ENCODE peak calls at places on chromosomes 5 and 9, in eight cellular contexts. G is amygdala, D is astrocyte, M is psoas muscle, E is M059J, I is NCI-H1417, H is pons, Y is nucleus accumbens. Z is an unnamed sample.

GRCh38 chr9:23774266-23774665 is 51.8 kb downstream of the ELAVL2 start:
- DNase-seq in G (no peak), I (no peak), D (peak), H (no peak), Y (no peak), E (peak), M (no peak), Z (no peak)

GRCh38 chr5:132850066-132850465 is 16.2 kb downstream of the GDF9 start:
- DNase-seq in M (no peak), D (peak), E (peak), Y (no peak), G (no peak), H (no peak), I (no peak), Z (no peak)

GRCh38 chr5:157288405-157289163 is 22.7 kb downstream of the CYFIP2 start:
- DNase-seq in H (no peak), E (no peak), Y (no peak), I (no peak), G (no peak), D (no peak), M (no peak), Z (no peak)

GRCh38 chr9:91803143-91803940 is 146.7 kb downstream of the ROR2 start:
- DNase-seq in D (peak), Y (no peak), H (no peak), G (no peak), E (peak), I (no peak), M (no peak), Z (no peak)

GRCh38 chr9:126661521-126662251 is 48.0 kb downstream of the LMX1B start:
- DNase-seq in E (peak), D (no peak), M (no peak), H (no peak), Y (no peak), G (no peak), I (peak), Z (no peak)

GRCh38 chr5:125756456-125756855 is 666.8 kb upstream of the GRAMD2B start:
- DNase-seq in D (no peak), H (no peak), E (no peak), M (no peak), G (no peak), I (no peak), Y (no peak), Z (no peak)

GRCh38 chr9:130759738-130760137 is 66.2 kb downstream of the EXOSC2 start:
- DNase-seq in H (no peak), I (no peak), E (no peak), Y (no peak), M (no peak), G (no peak), D (no peak), Z (no peak)

GRCh38 chr5:62692946-62693713 is 114.5 kb downstream of the LRRC70 start:
- DNase-seq in G (no peak), I (peak), E (no peak), D (no peak), H (no peak), Y (no peak), M (no peak), Z (no peak)

GRCh38 chr5:172641359-172642045 is 439 bp downstream of the NEURL1B start:
- DNase-seq in D (no peak), E (no peak), M (peak), H (no peak), Y (no peak), G (peak), I (no peak), Z (no peak)

GRCh38 chr9:108889649-108890067 is 27.6 kb downstream of the ACTL7A start:
- DNase-seq in M (no peak), Y (no peak), D (peak), H (no peak), I (no peak), G (no peak), E (peak), Z (peak)

GRCh38 chr9:131625388-131625787 is 80.1 kb downstream of the PRRT1B start:
- DNase-seq in Y (no peak), H (no peak), E (no peak), G (no peak), I (no peak), M (no peak), D (no peak), Z (no peak)

GRCh38 chr5:31645420-31646081 is 6.6 kb downstream of the PDZD2 start:
- DNase-seq in E (no peak), G (no peak), I (no peak), Y (no peak), D (no peak), H (no peak), M (no peak), Z (no peak)

GRCh38 chr9:87270241-87271234 is 227.1 kb upstream of the DAPK1 start:
- DNase-seq in Y (no peak), H (no peak), M (no peak), E (peak), G (no peak), I (no peak), D (peak), Z (peak)

GRCh38 chr5:89073045-89073444 is 190.1 kb upstream of the MEF2C start:
- DNase-seq in D (no peak), E (no peak), Y (no peak), M (no peak), H (no peak), G (no peak), I (no peak), Z (no peak)

GRCh38 chr9:70921126-70921525 is 200.3 kb downstream of the TRPM3 start:
- DNase-seq in H (no peak), E (peak), I (no peak), D (peak), G (no peak), M (no peak), Y (no peak), Z (no peak)

GRCh38 chr5:154205441-154206117 is 15.0 kb downstream of the GALNT10 start:
- DNase-seq in M (no peak), Y (no peak), I (no peak), E (peak), D (peak), G (no peak), H (no peak), Z (no peak)

GRCh38 chr5:3118321-3118720 is 366.8 kb upstream of the IRX2 start:
- DNase-seq in E (no peak), D (no peak), H (no peak), G (no peak), I (peak), M (no peak), Y (no peak), Z (peak)

GRCh38 chr9:111287127-111287526 is 42.9 kb downstream of the OR2K2 start:
- DNase-seq in D (peak), E (peak), Y (no peak), G (no peak), M (no peak), I (no peak), H (no peak), Z (no peak)

GRCh38 chr5:16737620-16738364 is 121.0 kb upstream of the RETREG1 start:
- DNase-seq in H (no peak), E (no peak), D (no peak), G (no peak), M (no peak), I (no peak), Y (no peak), Z (no peak)

GRCh38 chr9:113572076-113572861 is 108.7 kb downstream of the RGS3 start:
- DNase-seq in I (no peak), E (no peak), D (no peak), H (no peak), G (no peak), M (peak), Y (no peak), Z (no peak)

GRCh38 chr5:81232449-81233079 is 558 bp upstream of the CKMT2 start:
- DNase-seq in Y (no peak), H (peak), E (no peak), M (peak), G (no peak), I (no peak), D (no peak), Z (peak)

GRCh38 chr5:6029811-6030271 is 348.5 kb downstream of the MED10 start:
- DNase-seq in M (no peak), I (no peak), E (no peak), Y (no peak), H (no peak), G (no peak), D (no peak), Z (no peak)

GRCh38 chr9:135612437-135612836 is 26.9 kb downstream of the GLT6D1 start:
- DNase-seq in E (no peak), H (no peak), M (no peak), G (no peak), Y (no peak), I (no peak), D (no peak), Z (no peak)

GRCh38 chr9:81389569-81389993 is 299.8 kb downstream of the TLE1 start:
- DNase-seq in G (no peak), D (peak), Y (no peak), M (no peak), I (no peak), H (no peak), E (peak), Z (no peak)

GRCh38 chr9:129995409-129996160 is 47.4 kb downstream of the FNBP1 start:
- DNase-seq in G (no peak), D (peak), E (peak), I (no peak), H (peak), Y (no peak), M (no peak), Z (no peak)

GRCh38 chr5:979100-979817 is 29.3 kb upstream of the NKD2 start:
- DNase-seq in G (no peak), D (no peak), M (peak), Y (no peak), E (no peak), H (no peak), I (no peak), Z (no peak)

GRCh38 chr5:80266566-80266965 is 10.7 kb upstream of the SERINC5 start:
- DNase-seq in E (no peak), H (no peak), Y (no peak), G (no peak), I (no peak), M (no peak), D (no peak), Z (no peak)

GRCh38 chr9:128846680-128847030 is 17.1 kb upstream of the SPOUT1 start:
- DNase-seq in E (no peak), M (peak), H (no peak), G (no peak), D (no peak), Y (no peak), I (no peak), Z (no peak)

GRCh38 chr9:134681061-134681661 is 39.6 kb downstream of the COL5A1 start:
- DNase-seq in D (peak), I (no peak), H (no peak), G (no peak), Y (no peak), M (no peak), E (peak), Z (no peak)

GRCh38 chr5:82334856-82335255 is 56.7 kb upstream of the RPS23 start:
- DNase-seq in E (peak), D (peak), Y (no peak), H (no peak), G (no peak), M (no peak), I (no peak), Z (no peak)

GRCh38 chr5:55712023-55712859 is at the start of gene SLC38A9:
- DNase-seq in M (peak), I (peak), E (peak), H (peak), D (peak), Y (peak), G (peak), Z (peak)

GRCh38 chr9:86668488-86668887 is 278.8 kb downstream of the GAS1 start:
- DNase-seq in E (no peak), H (no peak), D (no peak), Y (no peak), I (no peak), G (no peak), M (no peak), Z (no peak)

GRCh38 chr5:34626036-34626435 is 30.1 kb upstream of the RAI14 start:
- DNase-seq in D (peak), I (no peak), Y (no peak), M (no peak), H (no peak), E (peak), G (no peak), Z (no peak)

GRCh38 chr5:167582263-167582662 is 709.2 kb upstream of the WWC1 start:
- DNase-seq in E (peak), M (no peak), I (no peak), H (no peak), Y (no peak), G (no peak), D (no peak), Z (no peak)

GRCh38 chr9:116812231-116813028 is 125.3 kb downstream of the TRIM32 start:
- DNase-seq in G (no peak), E (no peak), Y (no peak), H (no peak), M (no peak), D (no peak), I (no peak), Z (no peak)

GRCh38 chr9:105405514-105406131 is 42.2 kb upstream of the FSD1L start:
- DNase-seq in G (no peak), Y (no peak), D (peak), M (no peak), E (peak), H (no peak), I (no peak), Z (no peak)

GRCh38 chr5:96595300-96596090 is 66.7 kb upstream of the CAST start:
- DNase-seq in I (no peak), M (no peak), Y (no peak), H (no peak), G (no peak), E (peak), D (no peak), Z (no peak)

GRCh38 chr5:1668141-1668721 is 131.4 kb downstream of the MRPL36 start:
- DNase-seq in H (no peak), Y (peak), M (peak), D (no peak), G (no peak), I (peak), E (no peak), Z (peak)

GRCh38 chr5:96331210-96331609 is 101.8 kb downstream of the PCSK1 start:
- DNase-seq in E (no peak), Y (no peak), D (no peak), G (no peak), M (no peak), I (no peak), H (peak), Z (no peak)